ENCODE peak calls at places on chromosomes 16 and 17, in six cellular contexts. G, E, M, R, T and N are unnamed samples.

GRCh38 chr16:57725976-57726375 is 9.6 kb upstream of the KATNB1 start:
- DNase-seq in G (no peak), E (no peak), M (no peak), R (no peak), T (no peak), N (no peak)

GRCh38 chr17:65536573-65537342 is 24.7 kb downstream of the AXIN2 start:
- DNase-seq in G (no peak), E (no peak), M (no peak), R (no peak), T (no peak), N (no peak)

GRCh38 chr17:3558603-3559269 is 1.1 kb upstream of the TRPV3 start:
- DNase-seq in G (peak), E (no peak), M (no peak), R (no peak), T (no peak), N (peak)

GRCh38 chr17:57570740-57571344 is 174.3 kb downstream of the CCDC182 start:
- DNase-seq in G (no peak), E (no peak), M (no peak), R (no peak), T (no peak), N (no peak)

GRCh38 chr16:29789775-29790182 is 772 bp upstream of the KIF22 start:
- DNase-seq in G (no peak), E (no peak), M (no peak), R (no peak), T (no peak), N (no peak)

GRCh38 chr16:84199097-84199496 is 8.1 kb downstream of the ADAD2 start:
- DNase-seq in G (no peak), E (no peak), M (no peak), R (no peak), T (no peak), N (no peak)

GRCh38 chr16:58329147-58329546 is 34.3 kb upstream of the PRSS54 start:
- DNase-seq in G (peak), E (no peak), M (no peak), R (no peak), T (no peak), N (peak)

GRCh38 chr16:60792437-60792836 is 1243.8 kb downstream of the CDH8 start:
- DNase-seq in G (no peak), E (no peak), M (no peak), R (no peak), T (no peak), N (no peak)

GRCh38 chr17:82767041-82767754 is 15.3 kb downstream of the TBCD start:
- DNase-seq in G (peak), E (no peak), M (peak), R (peak), T (peak), N (peak)

GRCh38 chr16:11613381-11614303 is 26.9 kb upstream of the LITAF start:
- DNase-seq in G (no peak), E (no peak), M (no peak), R (peak), T (no peak), N (peak)

GRCh38 chr17:34420254-34420766 is 57.3 kb upstream of the CCL1 start:
- DNase-seq in G (peak), E (peak), M (peak), R (peak), T (peak), N (peak)

GRCh38 chr17:50352072-50352692 is 6.3 kb downstream of the XYLT2 start:
- DNase-seq in G (no peak), E (no peak), M (no peak), R (peak), T (no peak), N (no peak)

GRCh38 chr17:15882058-15882720 is 62.7 kb upstream of the ADORA2B start:
- DNase-seq in G (no peak), E (no peak), M (peak), R (no peak), T (no peak), N (no peak)

GRCh38 chr17:20852541-20853370 is 190.1 kb downstream of the USP22 start:
- DNase-seq in G (no peak), E (peak), M (peak), R (peak), T (peak), N (peak)

GRCh38 chr16:10577305-10578202 is 2.8 kb downstream of the EMP2 start:
- DNase-seq in G (no peak), E (no peak), M (peak), R (no peak), T (peak), N (peak)

GRCh38 chr16:642189-643049 is 791 bp downstream of the MCRIP2 start:
- DNase-seq in G (no peak), E (no peak), M (peak), R (peak), T (peak), N (peak)

GRCh38 chr17:56808503-56808902 is 25.2 kb downstream of the C17orf67 start:
- DNase-seq in G (no peak), E (no peak), M (no peak), R (no peak), T (no peak), N (no peak)

GRCh38 chr16:88078111-88078775 is 127.0 kb downstream of the BANP start:
- DNase-seq in G (no peak), E (no peak), M (no peak), R (no peak), T (no peak), N (no peak)

GRCh38 chr16:69880640-69881133 is 70.4 kb upstream of the CLEC18A start:
- DNase-seq in G (peak), E (no peak), M (no peak), R (no peak), T (no peak), N (no peak)

GRCh38 chr16:4232541-4233386 is 9.1 kb downstream of the SRL start:
- DNase-seq in G (no peak), E (no peak), M (no peak), R (no peak), T (no peak), N (no peak)

GRCh38 chr17:78993241-78993956 is 13.7 kb upstream of the LGALS3BP start:
- DNase-seq in G (peak), E (peak), M (peak), R (peak), T (peak), N (peak)

GRCh38 chr16:84055366-84055765 is 12.8 kb upstream of the SLC38A8 start:
- DNase-seq in G (no peak), E (no peak), M (no peak), R (no peak), T (no peak), N (no peak)

GRCh38 chr17:70313031-70313430 is 143.7 kb downstream of the KCNJ2 start:
- DNase-seq in G (peak), E (no peak), M (no peak), R (no peak), T (no peak), N (no peak)

GRCh38 chr16:76277099-76278030 is at the start of gene CNTNAP4:
- DNase-seq in G (no peak), E (no peak), M (peak), R (peak), T (peak), N (no peak)

GRCh38 chr16:82630688-82631087 is 3.9 kb downstream of the CDH13 start:
- DNase-seq in G (peak), E (no peak), M (no peak), R (no peak), T (no peak), N (peak)

GRCh38 chr16:82629441-82630027 is 2.8 kb downstream of the CDH13 start:
- DNase-seq in G (peak), E (no peak), M (peak), R (no peak), T (no peak), N (peak)

GRCh38 chr16:82630219-82630618 is 3.5 kb downstream of the CDH13 start:
- DNase-seq in G (peak), E (no peak), M (no peak), R (no peak), T (no peak), N (peak)

GRCh38 chr16:82627811-82628339 is 1.1 kb downstream of the CDH13 start:
- DNase-seq in G (peak), E (no peak), M (peak), R (no peak), T (no peak), N (peak)

GRCh38 chr16:82628741-82629140 is 2.0 kb downstream of the CDH13 start:
- DNase-seq in G (no peak), E (no peak), M (no peak), R (no peak), T (no peak), N (no peak)
- H3K4me2 ChIP-seq in G (peak), E (no peak), M (no peak), R (no peak), T (peak), N (peak)

GRCh38 chr17:28488154-28488883 is 14.9 kb downstream of the SLC13A2 start:
- DNase-seq in G (no peak), E (no peak), M (no peak), R (peak), T (no peak), N (no peak)

GRCh38 chr17:28482551-28483199 is 9.2 kb downstream of the SLC13A2 start:
- DNase-seq in G (no peak), E (no peak), M (no peak), R (no peak), T (no peak), N (no peak)

GRCh38 chr17:28488884-28489276 is 15.4 kb downstream of the SLC13A2 start:
- DNase-seq in G (no peak), E (no peak), M (no peak), R (no peak), T (no peak), N (no peak)

GRCh38 chr17:28484296-28484695 is 10.9 kb downstream of the SLC13A2 start:
- DNase-seq in G (no peak), E (no peak), M (no peak), R (no peak), T (no peak), N (no peak)

DNA sequence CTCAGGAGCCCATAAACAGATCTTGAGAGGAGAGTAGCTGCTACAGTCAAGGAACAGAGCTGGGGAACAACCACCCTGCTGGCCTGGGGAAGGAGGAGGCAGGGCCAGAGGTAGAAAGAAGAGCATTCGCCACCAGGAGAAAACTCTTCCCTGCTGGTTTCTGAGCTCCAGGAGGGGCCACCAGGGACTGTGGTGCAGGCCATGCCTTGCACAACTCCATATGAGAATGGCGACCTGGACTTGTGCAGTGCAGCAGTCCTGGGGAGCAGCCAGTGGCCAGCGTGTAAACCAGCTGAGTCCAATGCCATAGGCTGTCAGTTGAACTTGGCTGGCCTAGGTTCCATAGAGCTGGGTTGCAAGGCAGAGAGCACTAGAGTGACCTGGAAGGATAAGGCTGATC is 11.6 kb downstream of the SLC13A2 start:
- DNase-seq in G (no peak), E (no peak), M (no peak), R (no peak), T (no peak), N (no peak)
- H3K4me2 ChIP-seq in G (no peak), E (no peak), M (no peak), R (no peak), T (no peak), N (no peak)

GRCh38 chr17:48551206-48551597 is 6.3 kb upstream of the HOXB2 start:
- DNase-seq in G (peak), E (no peak), M (no peak), R (no peak), T (no peak), N (no peak)

GRCh38 chr17:48549909-48550308 is 5.0 kb upstream of the HOXB2 start:
- DNase-seq in G (peak), E (no peak), M (no peak), R (no peak), T (no peak), N (no peak)

GRCh38 chr17:48551601-48552452 is 6.9 kb upstream of the HOXB2 start:
- DNase-seq in G (peak), E (no peak), M (no peak), R (no peak), T (no peak), N (no peak)

GRCh38 chr17:48548687-48549621 is 4.0 kb upstream of the HOXB2 start:
- DNase-seq in G (peak), E (no peak), M (no peak), R (no peak), T (no peak), N (no peak)

GRCh38 chr17:48550313-48551205 is 5.7 kb upstream of the HOXB2 start:
- DNase-seq in G (peak), E (no peak), M (peak), R (no peak), T (no peak), N (no peak)
- H3K4me2 ChIP-seq in G (peak), E (no peak), M (no peak), R (peak), T (no peak), N (no peak)

DNA sequence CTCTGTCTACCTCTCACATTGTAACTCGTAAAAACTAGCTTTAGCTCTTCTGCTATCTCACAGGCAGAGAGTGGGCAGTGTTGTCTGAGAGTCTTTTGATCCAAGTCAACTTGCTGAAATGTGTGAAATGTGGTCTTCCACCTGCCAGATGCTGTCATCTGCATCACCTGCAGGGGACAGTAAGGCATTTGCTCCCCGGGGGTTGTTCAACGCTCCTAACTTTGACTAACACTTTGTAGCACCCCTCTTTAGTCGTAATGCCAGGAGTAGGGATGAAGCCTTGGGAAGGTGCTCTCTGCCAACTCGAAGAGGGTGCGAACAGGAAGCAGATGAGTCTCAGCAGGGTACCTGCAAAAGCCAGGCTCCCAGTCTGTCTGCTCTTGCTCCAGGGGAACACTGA is 36.1 kb downstream of the SNX11 start:
- DNase-seq in G (no peak), E (no peak), M (no peak), R (no peak), T (no peak), N (no peak)
- H3K4me2 ChIP-seq in G (no peak), E (no peak), M (no peak), R (no peak), T (no peak), N (no peak)